ENCODE peak calls at places on chromosomes 13 and 19, in ten cellular contexts. G, C, I, Q, V, T, S, X, O and A are unnamed samples.

GRCh38 chr19:46571495-46571894 is 29.6 kb upstream of the CALM3 start:
- DNase-seq in C (no peak), X (no peak), Q (no peak), T (no peak), O (peak), I (no peak), G (no peak), V (peak), S (no peak), A (peak)

GRCh38 chr13:111556496-111556895 is 236.1 kb downstream of the TEX29 start:
- DNase-seq in T (no peak), X (no peak), O (no peak), C (no peak), I (no peak), S (no peak), G (no peak), V (no peak), Q (no peak), A (no peak)

GRCh38 chr19:28793391-28794168 is 419.4 kb downstream of the UQCRFS1 start:
- DNase-seq in S (peak), O (no peak), I (no peak), V (no peak), T (no peak), C (no peak), Q (no peak), X (no peak), G (no peak), A (peak)

GRCh38 chr19:1481224-1481892 is 2.3 kb upstream of the C19orf25 start:
- DNase-seq in S (peak), V (no peak), O (no peak), G (no peak), I (no peak), T (no peak), C (peak), X (no peak), Q (peak), A (no peak)

GRCh38 chr19:5134683-5135082 is 165.8 kb downstream of the KDM4B start:
- DNase-seq in Q (no peak), O (no peak), T (no peak), V (no peak), X (no peak), I (no peak), C (no peak), G (no peak), S (peak), A (no peak)

GRCh38 chr13:47126432-47126831 is 229.6 kb upstream of the HTR2A start:
- DNase-seq in I (peak), S (no peak), Q (no peak), T (no peak), V (peak), X (no peak), G (no peak), C (no peak), O (peak), A (no peak)

GRCh38 chr19:4578552-4579248 is 19.2 kb upstream of the SEMA6B start:
- DNase-seq in O (no peak), T (no peak), S (no peak), G (no peak), X (no peak), V (no peak), C (no peak), I (no peak), Q (no peak), A (no peak)

GRCh38 chr13:61954092-61954491 is 538.4 kb upstream of the PCDH20 start:
- DNase-seq in C (no peak), T (no peak), Q (no peak), V (peak), S (no peak), G (no peak), X (no peak), O (peak), I (peak), A (no peak)

GRCh38 chr19:49864890-49865289 is 2.5 kb downstream of the PNKP start:
- DNase-seq in T (no peak), V (no peak), G (no peak), Q (no peak), C (no peak), X (no peak), I (no peak), O (no peak), S (peak), A (no peak)

GRCh38 chr13:32537580-32538233 is 888 bp downstream of the N4BP2L2 start:
- DNase-seq in G (no peak), C (peak), O (peak), X (peak), T (peak), I (peak), V (no peak), S (peak), Q (peak), A (peak)

GRCh38 chr13:73107459-73107858 is 48.7 kb downstream of the KLF5 start:
- DNase-seq in V (no peak), C (no peak), O (no peak), Q (no peak), T (no peak), G (no peak), I (no peak), X (no peak), S (no peak), A (no peak)

GRCh38 chr19:56840452-56841193 is at the start of the genes PEG3 and ZIM2:
- DNase-seq in S (peak), V (peak), Q (peak), I (peak), T (no peak), G (no peak), O (no peak), C (peak), X (no peak), A (no peak)

GRCh38 chr13:62212246-62212645 is 796.6 kb upstream of the PCDH20 start:
- DNase-seq in S (peak), I (no peak), Q (no peak), V (no peak), G (no peak), O (no peak), C (peak), T (no peak), X (no peak), A (no peak)

GRCh38 chr13:99313941-99314340 is 6.7 kb upstream of the GPR183 start:
- DNase-seq in S (no peak), C (no peak), Q (no peak), G (no peak), X (no peak), V (no peak), I (no peak), T (no peak), O (no peak), A (no peak)

GRCh38 chr19:19554074-19555023 is 16.3 kb downstream of the CILP2 start:
- DNase-seq in O (peak), X (peak), V (peak), S (peak), T (peak), I (peak), Q (no peak), C (peak), G (peak), A (peak)
- TF ChIP-seq CTCF in O (peak), X (peak), V (peak), S (peak), T (peak), I (peak), Q (peak), C (peak), G (peak), A (peak)

DNA sequence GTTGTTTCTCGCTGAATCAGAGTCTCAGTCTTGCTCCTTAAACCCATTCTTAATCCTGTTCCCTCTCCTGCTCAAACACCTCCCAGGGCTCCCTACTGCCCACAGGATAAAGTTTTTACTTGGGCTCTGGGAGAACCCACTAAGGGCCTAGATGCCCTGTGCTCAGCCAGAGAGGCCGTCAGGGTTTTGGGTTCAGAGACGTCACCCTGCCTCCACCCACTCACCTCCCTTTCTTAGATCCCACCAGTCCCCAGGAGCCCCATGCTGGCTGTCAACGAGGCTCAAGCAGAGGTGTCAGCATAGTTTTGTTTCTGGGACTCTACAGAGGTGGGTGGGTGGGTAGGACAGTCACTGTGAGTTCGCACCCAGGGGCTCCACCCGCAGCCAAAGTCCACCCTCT is 15.5 kb upstream of the CYP4F2 start:
- DNase-seq in C (no peak), T (no peak), S (no peak), G (no peak), X (no peak), Q (no peak), O (no peak), V (no peak), I (no peak), A (no peak)
- TF ChIP-seq CTCF in C (no peak), T (no peak), S (no peak), G (no peak), X (no peak), Q (no peak), O (no peak), V (no peak), I (no peak), A (no peak)

GRCh38 chr19:43562211-43562697 is 13.1 kb downstream of the XRCC1 start:
- DNase-seq in O (no peak), I (no peak), Q (no peak), T (no peak), G (peak), C (no peak), X (no peak), V (no peak), S (no peak), A (no peak)
- TF ChIP-seq CTCF in O (no peak), I (no peak), Q (no peak), T (no peak), G (no peak), C (no peak), X (no peak), V (no peak), S (no peak), A (no peak)

DNA sequence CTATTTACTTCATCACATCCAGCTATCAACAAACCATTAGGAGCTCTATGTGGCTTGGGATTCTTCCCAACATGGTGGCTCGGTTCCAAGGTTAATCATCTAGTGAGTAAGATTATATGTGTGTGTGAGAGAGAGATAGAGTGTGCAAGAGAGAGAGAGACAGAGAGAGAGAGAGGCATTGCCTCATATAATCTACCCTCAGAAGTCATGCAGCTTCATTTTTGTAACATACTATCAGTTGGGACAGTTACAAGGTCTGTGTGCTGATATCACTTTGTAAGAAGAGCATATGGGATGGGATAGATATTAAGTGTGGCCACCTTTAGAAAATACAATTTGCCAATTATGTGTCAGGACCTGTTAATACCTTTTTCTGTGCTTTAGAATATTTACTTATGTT is 104.1 kb downstream of the NDFIP2 start:
- DNase-seq in O (no peak), C (no peak), I (no peak), S (no peak), T (no peak), V (no peak), Q (no peak), G (no peak), X (no peak), A (no peak)
- TF ChIP-seq CTCF in O (no peak), C (no peak), I (no peak), S (no peak), T (no peak), V (no peak), Q (no peak), G (no peak), X (no peak), A (no peak)

GRCh38 chr13:91627952-91628739 is 229.7 kb downstream of the GPC5 start:
- DNase-seq in G (no peak), I (no peak), C (no peak), O (no peak), V (no peak), Q (no peak), T (no peak), X (no peak), S (no peak), A (no peak)

GRCh38 chr13:91632071-91632470 is 233.7 kb downstream of the GPC5 start:
- DNase-seq in G (no peak), C (no peak), I (peak), O (no peak), S (no peak), Q (no peak), T (no peak), X (no peak), V (no peak), A (no peak)

GRCh38 chr13:91630916-91631315 is 232.5 kb downstream of the GPC5 start:
- DNase-seq in V (no peak), T (no peak), S (no peak), O (no peak), C (no peak), X (no peak), G (no peak), Q (no peak), I (no peak), A (no peak)
- TF ChIP-seq CTCF in V (no peak), T (no peak), S (no peak), O (no peak), C (no peak), X (no peak), G (no peak), Q (no peak), I (no peak), A (no peak)

GRCh38 chr13:26544707-26545106 is 12.8 kb upstream of the WASF3 start:
- DNase-seq in T (no peak), Q (no peak), G (no peak), O (no peak), S (no peak), X (no peak), C (no peak), I (no peak), V (no peak), A (no peak)

GRCh38 chr13:26540319-26540718 is 17.2 kb upstream of the WASF3 start:
- DNase-seq in I (no peak), O (no peak), S (no peak), T (no peak), G (no peak), Q (no peak), V (no peak), X (no peak), C (peak), A (no peak)

GRCh38 chr13:26539738-26540292 is 17.7 kb upstream of the WASF3 start:
- DNase-seq in X (no peak), O (no peak), C (no peak), S (no peak), G (no peak), I (no peak), T (no peak), V (no peak), Q (no peak), A (no peak)

GRCh38 chr13:26541041-26541440 is 16.4 kb upstream of the WASF3 start:
- DNase-seq in O (no peak), Q (no peak), S (no peak), T (no peak), C (no peak), I (no peak), V (no peak), G (no peak), X (no peak), A (no peak)

GRCh38 chr13:26541678-26542553 is 15.6 kb upstream of the WASF3 start:
- DNase-seq in T (no peak), O (no peak), X (no peak), C (no peak), G (no peak), S (no peak), V (no peak), I (no peak), Q (no peak), A (no peak)
- TF ChIP-seq CTCF in T (no peak), O (no peak), X (no peak), C (no peak), G (no peak), S (no peak), V (no peak), I (no peak), Q (no peak), A (no peak)

GRCh38 chr13:108609353-108609752 is 20.1 kb upstream of the MYO16 start:
- DNase-seq in C (no peak), S (no peak), I (peak), T (no peak), V (peak), O (peak), G (no peak), Q (no peak), X (no peak), A (no peak)
- TF ChIP-seq CTCF in C (peak), S (no peak), I (peak), T (no peak), V (peak), O (peak), G (no peak), Q (peak), X (no peak), A (peak)

DNA sequence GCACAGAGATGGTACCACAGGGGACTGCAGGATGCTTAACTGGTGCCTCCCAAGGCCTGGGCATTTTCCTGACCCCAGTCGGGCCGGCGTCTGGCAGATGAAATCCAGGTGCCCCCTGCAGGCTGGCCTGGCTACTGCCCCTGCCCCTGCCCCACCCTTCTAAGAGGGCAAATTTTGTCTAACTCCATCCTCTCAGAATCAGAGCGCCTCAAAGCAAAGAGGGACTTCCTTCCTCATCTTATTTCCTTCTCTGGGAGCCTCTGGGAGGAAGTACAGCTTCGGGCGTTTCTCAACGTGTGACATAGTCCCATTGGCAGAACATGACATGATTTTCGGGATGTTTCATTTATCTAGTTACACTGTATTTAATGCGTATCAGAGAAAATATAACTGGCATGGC is 2.7 kb downstream of the PRKACA start:
- DNase-seq in X (peak), O (peak), C (peak), T (no peak), G (peak), I (no peak), Q (peak), V (peak), S (peak), A (peak)
- TF ChIP-seq CTCF in X (peak), O (peak), C (peak), T (peak), G (peak), I (peak), Q (peak), V (peak), S (peak), A (peak)

DNA sequence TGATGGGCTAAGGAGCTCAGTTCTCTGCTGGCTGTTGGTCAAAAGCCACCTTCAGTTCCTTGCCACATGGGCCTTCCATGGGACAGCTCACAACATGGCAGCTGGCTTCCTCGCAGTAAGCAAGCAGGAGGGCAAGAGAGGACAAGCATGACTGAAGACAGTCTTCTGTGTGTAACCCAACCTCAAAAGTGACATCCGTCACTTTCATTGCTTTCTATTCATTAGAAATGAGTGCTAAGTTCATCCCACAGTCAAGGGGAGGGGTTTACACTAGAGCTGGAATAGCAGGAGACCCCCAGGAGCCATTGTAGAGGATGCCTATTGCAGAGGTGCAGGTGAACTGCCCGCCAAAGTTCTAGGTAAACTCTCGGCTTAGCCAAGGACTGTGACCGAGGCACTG is 163.3 kb downstream of the NUFIP1 start:
- DNase-seq in X (no peak), I (no peak), Q (no peak), G (no peak), O (no peak), T (no peak), C (no peak), V (no peak), S (no peak), A (no peak)
- TF ChIP-seq CTCF in X (no peak), I (no peak), Q (no peak), G (no peak), O (no peak), T (no peak), C (no peak), V (no peak), S (no peak), A (no peak)

GRCh38 chr13:41060723-41061074 is 610 bp upstream of the WBP4 start:
- DNase-seq in T (peak), C (peak), X (peak), S (peak), I (no peak), O (peak), V (peak), Q (peak), G (peak), A (peak)

GRCh38 chr13:41058229-41059070 is 2.9 kb upstream of the WBP4 start:
- DNase-seq in S (no peak), C (no peak), I (no peak), T (no peak), G (no peak), X (no peak), O (peak), V (no peak), Q (no peak), A (no peak)

GRCh38 chr13:41059466-41059865 is 1.8 kb upstream of the WBP4 start:
- DNase-seq in G (no peak), Q (no peak), S (no peak), X (no peak), I (no peak), O (peak), V (peak), C (no peak), T (no peak), A (no peak)

GRCh38 chr13:41061075-41061913 is at the start of gene WBP4:
- DNase-seq in C (peak), O (peak), V (peak), G (peak), T (peak), X (peak), Q (peak), S (peak), I (peak), A (peak)

GRCh38 chr13:41059896-41060722 is 1.2 kb upstream of the WBP4 start:
- DNase-seq in Q (peak), I (peak), G (peak), T (peak), O (peak), S (peak), V (peak), X (peak), C (peak), A (peak)
- TF ChIP-seq CTCF in Q (peak), I (peak), G (peak), T (no peak), O (peak), S (peak), V (peak), X (no peak), C (peak), A (no peak)